ENCODE peak calls at places on chromosomes 11 and 22, in four cellular contexts. Y is tibial artery, D is PC-3, Q is A549. S is an unnamed sample.

GRCh38 chr11:65781962-65782815 is 1.4 kb upstream of the AP5B1 start:
- DNase-seq in Y (peak; percentile 12), D (no peak), Q (no peak), S (peak; percentile 47)

GRCh38 chr22:46131151-46131587 is 19.2 kb upstream of the PPARA start:
- DNase-seq in Y (no peak), D (no peak), Q (no peak), S (peak; percentile 15)

GRCh38 chr11:119791047-119791446 is 62.0 kb upstream of the NECTIN1 start:
- DNase-seq in Q (no peak), D (no peak), Y (no peak), S (no peak)

GRCh38 chr11:76637491-76638266 is 32.9 kb downstream of the LRRC32 start:
- DNase-seq in D (no peak), Q (no peak), Y (peak; percentile 77), S (peak; percentile 71)

GRCh38 chr11:13923182-13923581 is 39.3 kb upstream of the SPON1 start:
- DNase-seq in Y (no peak), D (peak; percentile 68), Q (no peak), S (no peak)

GRCh38 chr11:82523141-82523540 is 210.5 kb downstream of the FAM181B start:
- DNase-seq in Y (peak; percentile 22), Q (no peak), D (no peak), S (no peak)

GRCh38 chr11:63532799-63533475 is 3.7 kb upstream of the PLAAT4 start:
- DNase-seq in Q (no peak), D (no peak), Y (no peak), S (no peak)

GRCh38 chr22:37070334-37070733 is 18.8 kb downstream of the KCTD17 start:
- DNase-seq in D (no peak), Y (no peak), Q (no peak), S (no peak)

GRCh38 chr22:46053563-46054090 is 76.7 kb upstream of the WNT7B start:
- DNase-seq in Q (no peak), Y (peak; percentile 77), D (peak; percentile 79), S (peak; percentile 78)

GRCh38 chr11:130144721-130145327 is 14.8 kb upstream of the ST14 start:
- DNase-seq in D (no peak), Y (no peak), Q (no peak), S (no peak)

GRCh38 chr11:66909181-66909580 is 49.0 kb downstream of the PC start:
- DNase-seq in Y (no peak), D (no peak), Q (no peak), S (no peak)

GRCh38 chr22:31488988-31489617 is 539 bp downstream of the EIF4ENIF1 start:
- DNase-seq in Q (peak; percentile 21), D (peak; percentile 4), Y (peak; percentile 22), S (peak; percentile 39)

GRCh38 chr11:1660025-1660867 is 30.7 kb downstream of the KRTAP5-5 start:
- DNase-seq in Y (no peak), D (no peak), Q (no peak), S (no peak)

GRCh38 chr11:128412847-128413791 is 174.2 kb downstream of the ETS1 start:
- DNase-seq in Y (no peak), Q (peak; percentile 6), D (peak; percentile 91), S (no peak)

GRCh38 chr11:34826384-34826726 is 89.8 kb downstream of the APIP start:
- DNase-seq in Q (no peak), Y (no peak), D (no peak), S (no peak)

GRCh38 chr11:125062931-125063428 is at the start of gene SLC37A2:
- DNase-seq in Y (peak; percentile 67), Q (peak; percentile 11), D (peak; percentile 73), S (peak; percentile 79)

GRCh38 chr11:121706884-121707283 is 254.1 kb upstream of the SORL1-AS1 start:
- DNase-seq in D (no peak), Y (no peak), Q (no peak), S (no peak)

GRCh38 chr11:27470166-27470565 is 2.4 kb downstream of the LGR4 start:
- DNase-seq in Y (no peak), Q (no peak), D (no peak), S (no peak)

GRCh38 chr11:27471588-27472397 is 797 bp downstream of the LGR4 start:
- DNase-seq in D (peak; percentile 21), Y (peak; percentile 45), Q (peak; percentile 38), S (peak; percentile 55)

GRCh38 chr11:27471067-27471587 is 1.5 kb downstream of the LGR4 start:
- DNase-seq in Q (peak; percentile 41), D (peak; percentile 43), Y (no peak), S (no peak)

GRCh38 chr11:27473017-27473406 is 422 bp upstream of the LGR4 start:
- DNase-seq in D (peak; percentile 27), Y (no peak), Q (no peak), S (no peak)

DNA sequence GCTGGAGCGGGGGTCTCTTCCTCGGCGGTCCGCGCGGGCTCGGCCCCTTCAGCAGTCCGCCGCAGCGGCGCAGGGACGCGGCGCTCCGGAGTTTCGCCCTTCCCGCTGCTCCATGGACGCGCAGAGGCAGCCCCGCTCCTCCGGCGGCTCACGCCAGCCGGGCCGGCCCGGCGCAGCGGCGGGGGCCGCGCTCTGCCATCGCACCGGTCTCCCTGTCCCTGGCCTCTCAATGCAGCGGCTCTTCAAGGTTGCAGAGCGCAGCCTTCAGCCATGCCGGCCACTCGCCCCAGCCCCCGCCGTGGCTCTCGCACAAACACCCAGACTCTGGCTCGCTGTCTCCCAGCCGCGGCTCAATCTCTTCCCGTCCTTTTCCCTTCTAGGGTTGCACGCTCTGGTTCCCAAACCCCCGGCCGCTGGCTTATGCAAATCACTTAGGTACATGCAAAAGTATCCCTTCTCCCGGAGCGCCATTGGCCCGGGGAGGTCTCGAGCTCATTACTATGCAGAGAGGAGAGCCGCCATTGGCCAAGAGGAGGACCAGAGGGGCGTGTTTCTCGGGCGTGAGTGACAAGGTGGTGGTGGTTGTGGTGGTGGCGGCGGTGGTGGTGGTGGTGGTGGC is at the start of gene LGR4:
- DNase-seq in Y (peak; percentile 97), Q (peak; percentile 96), D (peak; percentile 95), S (peak; percentile 91)
- H3K27ac ChIP-seq in Y (peak within 1 kb of the TSS; percentile 77), Q (peak within 1 kb of the TSS; percentile 98), D (peak within 1 kb of the TSS; percentile 27), S (peak within 1 kb of the TSS; percentile 82)

GRCh38 chr22:35781898-35782297 is 64.2 kb downstream of the APOL5 start:
- DNase-seq in Q (no peak), Y (no peak), D (no peak), S (no peak)
- H3K27ac ChIP-seq in Q (no peak overlapping the region), Y (peak overlapping the region; percentile 39), D (no peak overlapping the region), S (peak overlapping the region; percentile 80)

DNA sequence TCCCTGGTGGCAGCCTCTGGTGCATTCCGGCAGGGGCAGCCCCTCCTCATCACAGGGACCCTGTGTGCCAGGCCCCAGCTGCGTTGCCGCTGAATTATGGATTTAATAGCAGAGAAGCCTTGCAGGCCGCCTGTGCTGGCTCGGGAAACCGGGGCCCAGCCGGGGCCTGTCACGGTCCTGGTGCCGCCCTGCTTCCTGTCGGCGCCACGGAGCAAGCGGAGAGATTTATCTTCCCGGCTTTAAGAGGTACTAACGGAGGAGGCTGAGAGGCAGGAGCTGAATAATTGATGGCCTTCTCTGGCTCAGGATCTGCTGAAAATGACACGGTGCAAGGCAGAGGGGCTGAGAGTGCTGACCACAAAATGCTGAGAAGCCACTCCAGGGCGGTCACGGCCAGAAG is 54.0 kb upstream of the CCDC188 start:
- DNase-seq in Q (no peak), Y (no peak), D (no peak), S (no peak)
- H3K27ac ChIP-seq in Q (no peak overlapping the region), Y (no peak overlapping the region), D (no peak overlapping the region), S (no peak overlapping the region)

GRCh38 chr22:38981005-38981658 is 1.0 kb upstream of the APOBEC3B start:
- DNase-seq in D (peak; percentile 45), Y (no peak), Q (peak; percentile 20), S (peak; percentile 48)
- H3K27ac ChIP-seq in D (peak overlapping the region; percentile 79), Y (peak overlapping the region; percentile 42), Q (no peak overlapping the region), S (no peak overlapping the region)

DNA sequence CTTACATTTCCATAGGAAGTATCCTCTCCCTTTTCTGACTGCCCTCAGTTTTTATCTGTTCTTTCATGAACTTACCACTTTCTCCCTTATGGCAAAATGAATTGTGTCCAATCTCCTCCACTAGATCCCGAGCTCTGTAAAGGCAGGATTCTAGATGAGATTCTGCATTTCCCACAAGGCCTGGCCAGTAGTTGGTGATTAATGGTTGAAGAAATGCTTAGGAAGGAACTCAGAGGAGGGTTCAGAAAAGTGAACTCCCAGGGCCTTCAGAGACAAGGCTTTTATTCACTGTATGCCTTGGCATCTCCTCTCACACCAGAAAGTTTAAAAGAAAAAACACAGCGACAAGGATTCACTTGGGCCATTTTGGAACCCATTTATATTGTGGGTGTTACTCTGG is 66.2 kb downstream of the CCDC81 start:
- DNase-seq in Y (no peak), Q (no peak), D (no peak), S (no peak)
- H3K27ac ChIP-seq in Y (peak overlapping the region; percentile 77), Q (no peak overlapping the region), D (no peak overlapping the region), S (no peak overlapping the region)

DNA sequence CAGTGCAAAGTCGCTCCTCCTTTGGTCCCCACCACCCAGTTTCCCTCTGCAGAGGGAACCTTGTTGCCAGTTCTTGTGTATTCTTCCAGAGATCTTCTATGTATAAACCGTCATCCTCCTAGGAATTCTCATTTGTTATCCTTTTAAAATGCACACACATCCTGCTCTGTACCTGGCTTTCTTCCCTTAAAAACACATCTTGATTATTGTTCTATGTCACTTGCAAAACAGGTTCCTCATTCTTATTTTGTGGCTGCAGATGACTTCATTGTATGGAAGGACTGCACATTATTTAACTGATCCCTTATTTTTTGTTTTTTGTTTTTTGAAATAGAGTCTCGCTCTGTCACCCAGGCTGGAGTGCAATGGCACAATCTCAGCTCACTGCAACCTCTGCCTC is 26.6 kb upstream of the SYT7 start:
- DNase-seq in Q (no peak), Y (no peak), D (peak; percentile 62), S (no peak)
- H3K27ac ChIP-seq in Q (no peak overlapping the region), Y (no peak overlapping the region), D (no peak overlapping the region), S (no peak overlapping the region)

GRCh38 chr11:72626637-72626936 is 47.6 kb downstream of the PDE2A start:
- DNase-seq in Y (no peak), Q (no peak), D (no peak), S (no peak)

GRCh38 chr11:72624496-72625201 is 49.6 kb downstream of the PDE2A start:
- DNase-seq in Y (peak; percentile 80), Q (no peak), D (no peak), S (peak; percentile 60)

GRCh38 chr11:72627594-72628281 is 46.5 kb downstream of the PDE2A start:
- DNase-seq in Y (no peak), D (no peak), Q (no peak), S (no peak)

GRCh38 chr11:72623052-72623451 is 51.2 kb downstream of the PDE2A start:
- DNase-seq in D (no peak), Y (no peak), Q (no peak), S (no peak)

GRCh38 chr11:72625746-72626636 is 48.2 kb downstream of the PDE2A start:
- DNase-seq in D (no peak), Y (peak; percentile 63), Q (no peak), S (peak; percentile 55)
- H3K27ac ChIP-seq in D (no peak overlapping the region), Y (peak overlapping the region; percentile 69), Q (no peak overlapping the region), S (peak overlapping the region; percentile 69)

DNA sequence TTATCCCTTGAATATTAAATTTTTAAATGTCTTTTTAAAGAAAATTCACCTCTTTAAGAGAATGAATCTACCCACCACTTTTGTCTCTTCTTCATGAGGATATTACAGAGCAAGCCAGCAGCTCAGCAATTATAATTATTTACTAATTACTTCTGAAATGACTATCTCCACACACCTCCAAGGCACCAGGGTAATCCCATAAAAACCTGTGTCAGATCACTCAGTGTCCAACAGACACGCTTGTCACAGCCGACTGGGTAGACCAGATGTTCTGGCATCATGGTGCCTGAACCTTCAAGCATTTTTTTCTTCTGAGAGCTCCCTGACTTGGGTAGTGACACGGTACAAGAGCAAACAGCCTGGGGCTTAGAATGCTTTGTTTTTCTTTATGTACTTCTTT is 61.4 kb downstream of the EFCAB6 start:
- DNase-seq in Y (no peak), D (peak; percentile 3), Q (no peak), S (no peak)
- H3K27ac ChIP-seq in Y (no peak overlapping the region), D (no peak overlapping the region), Q (no peak overlapping the region), S (no peak overlapping the region)

S was measured in psoas muscle.